ENCODE peak calls at places on chromosome 13, in four cellular contexts. One of them, this sample, is unnamed.
A peak's percentile ranks its signal among the peaks of the same experiment; 100 is the strongest.

GRCh38 chr13:50527612-50528509 is 315.6 kb downstream of the DLEU7 start:
- DNase-seq in gastrocnemius medialis: peak; percentile 67
- DNase-seq in endothelial cell: no peak
- DNase-seq in HCT116: no peak
- DNase-seq in this sample: no peak

GRCh38 chr13:113981201-113981605 is 7.3 kb upstream of the C13orf46 start:
- DNase-seq in gastrocnemius medialis: peak; percentile 66
- DNase-seq in endothelial cell: no peak
- DNase-seq in HCT116: peak; percentile 78
- DNase-seq in this sample: peak; percentile 16

GRCh38 chr13:48094404-48094780 is 512 bp downstream of the MED4 start:
- DNase-seq in gastrocnemius medialis: no peak
- DNase-seq in endothelial cell: no peak
- DNase-seq in HCT116: no peak
- DNase-seq in this sample: no peak

GRCh38 chr13:47639716-47640447 is 361.2 kb downstream of the SUCLA2 start:
- DNase-seq in gastrocnemius medialis: no peak
- DNase-seq in endothelial cell: no peak
- DNase-seq in HCT116: no peak
- DNase-seq in this sample: no peak

GRCh38 chr13:34467450-34468083 is 474.5 kb upstream of the NBEA start:
- DNase-seq in gastrocnemius medialis: no peak
- DNase-seq in endothelial cell: no peak
- DNase-seq in HCT116: no peak
- DNase-seq in this sample: no peak

GRCh38 chr13:82688400-82688999 is 1193.8 kb downstream of the SLITRK1 start:
- DNase-seq in gastrocnemius medialis: no peak
- DNase-seq in endothelial cell: no peak
- DNase-seq in HCT116: no peak
- DNase-seq in this sample: no peak

GRCh38 chr13:112844411-112844810 is 124.6 kb upstream of the MCF2L start:
- DNase-seq in gastrocnemius medialis: no peak
- DNase-seq in endothelial cell: no peak
- DNase-seq in HCT116: no peak
- DNase-seq in this sample: no peak

GRCh38 chr13:67466569-67466968 is 236.4 kb upstream of the PCDH9 start:
- DNase-seq in gastrocnemius medialis: no peak
- DNase-seq in endothelial cell: no peak
- DNase-seq in HCT116: no peak
- DNase-seq in this sample: no peak

GRCh38 chr13:99979453-99980200 is 2.0 kb upstream of the ZIC2 start:
- DNase-seq in gastrocnemius medialis: no peak
- DNase-seq in endothelial cell: peak; percentile 52
- DNase-seq in HCT116: no peak
- DNase-seq in this sample: no peak

GRCh38 chr13:51737609-51738008 is 66.4 kb downstream of the DHRS12 start:
- DNase-seq in gastrocnemius medialis: no peak
- DNase-seq in endothelial cell: no peak
- DNase-seq in HCT116: no peak
- DNase-seq in this sample: no peak

GRCh38 chr13:113474179-113474578 is 16.3 kb downstream of the DCUN1D2 start:
- DNase-seq in gastrocnemius medialis: no peak
- DNase-seq in endothelial cell: no peak
- DNase-seq in HCT116: no peak
- DNase-seq in this sample: no peak

GRCh38 chr13:98506343-98507059 is 70.4 kb downstream of the STK24 start:
- DNase-seq in gastrocnemius medialis: no peak
- DNase-seq in endothelial cell: no peak
- DNase-seq in HCT116: no peak
- DNase-seq in this sample: no peak

GRCh38 chr13:103695320-103695719 is 629.1 kb upstream of the SLC10A2 start:
- DNase-seq in gastrocnemius medialis: no peak
- DNase-seq in endothelial cell: no peak
- DNase-seq in HCT116: no peak
- DNase-seq in this sample: no peak

GRCh38 chr13:81636120-81636519 is 1295.2 kb upstream of the SPRY2 start:
- DNase-seq in gastrocnemius medialis: no peak
- DNase-seq in endothelial cell: no peak
- DNase-seq in HCT116: no peak
- DNase-seq in this sample: no peak

GRCh38 chr13:73335226-73335625 is 276.4 kb downstream of the KLF5 start:
- DNase-seq in gastrocnemius medialis: no peak
- DNase-seq in endothelial cell: no peak
- DNase-seq in HCT116: peak; percentile 59
- DNase-seq in this sample: no peak

GRCh38 chr13:47853236-47853635 is 147.8 kb downstream of the SUCLA2 start:
- DNase-seq in gastrocnemius medialis: no peak
- DNase-seq in endothelial cell: no peak
- DNase-seq in HCT116: no peak
- DNase-seq in this sample: no peak

GRCh38 chr13:95956589-95957148 is 96.5 kb downstream of the UGGT2 start:
- DNase-seq in gastrocnemius medialis: no peak
- DNase-seq in endothelial cell: no peak
- DNase-seq in HCT116: no peak
- DNase-seq in this sample: no peak

GRCh38 chr13:113297370-113297871 is 382 bp downstream of the LAMP1 start:
- DNase-seq in gastrocnemius medialis: no peak
- DNase-seq in endothelial cell: peak; percentile 33
- DNase-seq in HCT116: no peak
- DNase-seq in this sample: no peak

GRCh38 chr13:28413999-28414398 is 80.9 kb downstream of the FLT1 start:
- DNase-seq in gastrocnemius medialis: no peak
- DNase-seq in endothelial cell: no peak
- DNase-seq in HCT116: no peak
- DNase-seq in this sample: no peak

GRCh38 chr13:28421674-28422410 is 73.1 kb downstream of the FLT1 start:
- DNase-seq in gastrocnemius medialis: no peak
- DNase-seq in endothelial cell: no peak
- DNase-seq in HCT116: no peak
- DNase-seq in this sample: no peak

GRCh38 chr13:28411859-28412353 is 83.0 kb downstream of the FLT1 start:
- DNase-seq in gastrocnemius medialis: no peak
- DNase-seq in endothelial cell: no peak
- DNase-seq in HCT116: no peak
- DNase-seq in this sample: no peak

GRCh38 chr13:28412981-28413380 is 81.9 kb downstream of the FLT1 start:
- DNase-seq in gastrocnemius medialis: no peak
- DNase-seq in endothelial cell: no peak
- DNase-seq in HCT116: no peak
- DNase-seq in this sample: no peak

DNA sequence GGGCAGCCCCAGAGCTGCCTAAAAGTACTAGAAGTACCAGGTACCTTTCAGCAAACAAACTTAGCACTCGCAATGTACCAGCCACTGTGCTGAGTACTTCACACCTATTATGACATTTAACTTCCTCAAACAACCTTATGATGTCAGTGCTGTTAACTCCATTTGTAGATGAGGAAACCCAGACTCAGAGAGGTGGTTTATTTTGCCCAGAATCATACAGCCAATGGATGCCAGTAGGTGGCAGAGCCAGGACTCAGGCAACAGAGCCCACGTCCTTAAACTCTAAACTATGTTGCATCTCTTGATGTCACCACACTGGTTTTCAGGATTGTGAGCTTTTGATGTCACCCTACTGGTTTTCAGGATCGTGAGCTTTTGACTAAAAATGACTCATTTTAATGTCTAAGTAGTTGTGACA is 78.9 kb downstream of the FLT1 start:
- DNase-seq in gastrocnemius medialis: no peak
- DNase-seq in endothelial cell: no peak
- DNase-seq in HCT116: peak; percentile 1
- DNase-seq in this sample: no peak
- TF ChIP-seq CTCF in gastrocnemius medialis: no peak
- TF ChIP-seq CTCF in endothelial cell: no peak
- TF ChIP-seq CTCF in HCT116: no peak
- TF ChIP-seq CTCF in this sample: no peak

DNA sequence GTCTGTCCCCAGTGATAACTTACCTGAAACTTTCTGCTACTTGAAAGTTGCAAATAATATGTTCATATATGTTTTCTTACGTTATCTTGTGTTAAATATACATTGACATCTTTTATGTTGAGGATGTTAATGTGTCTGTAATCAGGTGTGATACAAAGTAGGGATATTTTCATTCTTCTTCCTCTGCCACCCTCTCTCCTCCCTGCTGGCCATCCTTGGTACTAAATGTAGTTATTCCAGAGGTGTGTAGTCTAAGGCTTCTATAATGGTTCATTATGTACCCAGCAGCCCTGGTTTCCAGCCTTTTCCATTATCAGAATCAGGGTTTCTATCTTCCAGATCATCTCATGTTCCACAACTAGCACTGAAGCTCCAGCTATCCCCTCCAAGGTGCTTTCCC is 606.7 kb upstream of the KLHL1 start:
- DNase-seq in gastrocnemius medialis: no peak
- DNase-seq in endothelial cell: no peak
- DNase-seq in HCT116: no peak
- DNase-seq in this sample: no peak
- TF ChIP-seq CTCF in gastrocnemius medialis: no peak
- TF ChIP-seq CTCF in endothelial cell: peak; percentile 27
- TF ChIP-seq CTCF in HCT116: peak; percentile 20
- TF ChIP-seq CTCF in this sample: no peak

DNA sequence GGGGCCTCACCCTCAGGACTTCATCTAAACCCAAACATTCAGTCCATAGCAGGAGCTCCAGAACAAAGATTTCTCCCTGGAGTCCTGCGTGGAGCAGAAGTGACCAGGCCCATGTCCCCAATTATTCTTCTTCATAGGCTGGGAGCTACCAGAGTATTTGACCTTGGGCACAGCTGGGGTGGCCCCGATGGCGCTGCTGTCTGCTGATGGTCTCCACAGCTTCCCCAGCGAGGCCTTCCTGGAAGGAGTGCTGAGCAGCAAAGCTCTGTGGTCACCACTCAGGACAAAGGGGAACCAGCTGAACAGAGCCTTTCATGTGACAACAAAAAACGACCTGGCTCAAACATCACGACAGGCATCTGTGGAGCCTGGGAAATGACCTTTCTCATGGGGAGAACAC is 62.7 kb upstream of the ARGLU1 start:
- DNase-seq in gastrocnemius medialis: no peak
- DNase-seq in endothelial cell: no peak
- DNase-seq in HCT116: no peak
- DNase-seq in this sample: no peak
- TF ChIP-seq CTCF in gastrocnemius medialis: no peak
- TF ChIP-seq CTCF in endothelial cell: no peak
- TF ChIP-seq CTCF in HCT116: no peak
- TF ChIP-seq CTCF in this sample: no peak

DNA sequence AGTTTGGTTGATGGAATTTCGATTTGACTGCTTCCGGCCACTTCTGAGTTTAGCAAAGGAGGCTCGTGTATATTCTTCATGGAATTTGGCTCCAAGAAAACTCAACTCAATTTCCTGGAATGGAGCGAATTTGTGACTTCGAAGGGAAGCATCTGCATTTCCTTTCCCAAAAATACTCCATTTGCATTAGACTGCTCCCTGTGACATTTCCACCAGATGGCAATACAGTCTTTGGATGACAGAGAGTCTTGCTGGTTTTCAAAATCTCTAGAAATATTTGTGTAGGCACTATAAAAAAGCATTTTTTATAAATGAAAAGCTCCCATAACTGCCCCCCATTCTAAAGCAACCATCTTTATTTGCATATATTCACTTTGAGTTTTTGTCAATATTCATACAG is 4.1 kb downstream of the C1QTNF9 start:
- DNase-seq in gastrocnemius medialis: no peak
- DNase-seq in endothelial cell: no peak
- DNase-seq in HCT116: no peak
- DNase-seq in this sample: no peak
- TF ChIP-seq CTCF in gastrocnemius medialis: no peak
- TF ChIP-seq CTCF in endothelial cell: no peak
- TF ChIP-seq CTCF in HCT116: peak; percentile 43
- TF ChIP-seq CTCF in this sample: no peak

DNA sequence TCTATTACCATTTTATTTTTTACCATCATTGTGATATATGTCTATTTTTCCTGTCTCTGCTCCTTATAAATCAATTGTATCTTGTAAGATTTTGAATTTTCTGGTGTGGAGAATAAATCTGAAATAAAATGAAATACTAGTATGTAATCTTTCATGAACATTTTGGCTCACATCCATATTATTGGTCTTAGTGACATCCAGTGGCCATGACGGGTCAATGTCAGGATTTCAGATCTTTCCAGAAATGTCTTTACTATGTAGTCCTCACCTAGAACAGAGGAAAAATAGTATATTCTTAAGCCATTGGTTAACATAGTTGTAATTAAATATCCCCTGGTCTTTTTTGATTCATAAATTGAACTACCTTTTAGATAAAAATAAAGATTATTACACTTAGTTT is 109.8 kb upstream of the GPC6 start:
- DNase-seq in gastrocnemius medialis: no peak
- DNase-seq in endothelial cell: no peak
- DNase-seq in HCT116: no peak
- DNase-seq in this sample: no peak
- TF ChIP-seq CTCF in gastrocnemius medialis: no peak
- TF ChIP-seq CTCF in endothelial cell: no peak
- TF ChIP-seq CTCF in HCT116: no peak
- TF ChIP-seq CTCF in this sample: no peak

DNA sequence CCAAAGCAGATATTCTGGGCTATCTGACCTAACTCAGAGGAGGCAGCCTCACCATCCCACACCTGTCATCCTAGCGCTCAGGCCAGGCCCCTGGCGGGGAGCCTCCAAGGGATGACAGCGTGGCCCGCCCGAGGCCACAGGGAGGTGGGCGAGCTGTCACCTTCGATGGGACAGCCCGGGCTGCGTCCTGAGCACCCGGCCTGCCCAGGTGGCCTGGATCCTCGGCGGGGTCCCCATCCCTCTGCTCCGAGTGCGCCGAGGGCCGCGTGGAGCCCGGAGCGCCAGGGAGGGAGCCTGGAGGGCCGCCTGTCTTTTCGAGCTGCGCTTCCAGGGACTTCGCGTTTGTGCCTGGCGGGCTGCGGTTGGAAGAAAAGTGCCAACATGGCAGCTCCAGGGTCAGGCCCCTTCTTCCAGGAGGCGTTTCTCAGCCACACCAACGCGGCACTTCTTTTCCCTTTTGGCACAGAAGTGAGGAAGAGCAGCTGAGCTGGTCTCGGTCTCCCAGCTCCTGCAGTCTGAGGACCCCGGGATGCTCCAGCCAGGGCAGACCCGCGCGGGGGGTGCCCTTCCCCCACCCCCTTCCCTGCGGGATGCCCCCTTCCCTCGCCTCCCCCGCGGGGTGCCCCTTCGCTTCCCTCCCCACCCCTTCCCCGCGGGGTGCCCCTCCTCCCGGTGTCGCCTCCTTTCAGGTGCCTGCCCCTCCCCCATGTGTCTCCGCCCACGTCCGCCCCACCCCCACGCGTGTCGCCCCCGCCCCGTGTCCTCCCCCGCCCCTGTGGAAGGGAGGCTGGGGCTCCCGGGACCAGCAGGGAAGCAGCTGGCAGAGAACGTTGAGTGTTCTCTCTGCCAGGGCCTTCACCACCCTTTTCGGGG is 42.3 kb downstream of the GJA3 start:
- DNase-seq in gastrocnemius medialis: peak; percentile 37
- DNase-seq in endothelial cell: peak; percentile 34
- DNase-seq in HCT116: no peak
- DNase-seq in this sample: peak; percentile 30
- TF ChIP-seq CTCF in gastrocnemius medialis: no peak
- TF ChIP-seq CTCF in endothelial cell: peak; percentile 31
- TF ChIP-seq CTCF in HCT116: no peak
- TF ChIP-seq CTCF in this sample: no peak

This sample was measured in Calu3.